ENCODE peak calls at places on chromosomes 11 and 22, in eight cellular contexts. U is GM06990; T is ovary; J is naive B cell; A is stimulated activated CD4-positive, alpha-beta T cell treated with anti-CD3 and anti-CD28 coated beads, Interleukin-4, amount 100 ng/mL, for 24 hours; L is nucleus accumbens; C is esophagus squamous epithelium; I is activated CD8-positive, alpha-beta memory T cell treated with anti-CD3 and anti-CD28 coated beads, Interleukin-2, amount 10 ng/mL, durations not matched to agents 7 days and 5 days. O is an unnamed sample.

GRCh38 chr11:32215157-32215556 is 124.3 kb downstream of the RCN1 start:
- DNase-seq in U (no peak), T (no peak), J (no peak), A (no peak), L (no peak), C (no peak), I (no peak), O (no peak)

GRCh38 chr11:9573775-9574555 is 495 bp downstream of the WEE1 start:
- DNase-seq in U (no peak), T (no peak), J (no peak), A (peak; percentile 16), L (no peak), C (no peak), I (peak; percentile 51), O (no peak)

GRCh38 chr11:65814131-65814959 is 19.4 kb upstream of the SNX32 start:
- DNase-seq in U (no peak), T (no peak), J (no peak), A (no peak), L (no peak), C (no peak), I (no peak), O (no peak)

GRCh38 chr22:45584121-45584570 is 81.5 kb downstream of the FBLN1 start:
- DNase-seq in U (no peak), T (no peak), J (no peak), A (no peak), L (no peak), C (no peak), I (no peak), O (no peak)

GRCh38 chr11:39541945-39542351 is 1917.5 kb downstream of the LRRC4C start:
- DNase-seq in U (no peak), T (no peak), J (no peak), A (no peak), L (no peak), C (no peak), I (no peak), O (no peak)

GRCh38 chr11:119315139-119316016 is 1.6 kb downstream of the MCAM start:
- DNase-seq in U (peak; percentile 55), T (no peak), J (peak; percentile 48), A (peak; percentile 48), L (no peak), C (no peak), I (no peak), O (no peak)

GRCh38 chr11:119921571-119921970 is 192.6 kb upstream of the NECTIN1 start:
- DNase-seq in U (no peak), T (no peak), J (no peak), A (no peak), L (no peak), C (no peak), I (no peak), O (no peak)

GRCh38 chr22:43014062-43014875 is 680 bp downstream of the PACSIN2 start:
- DNase-seq in U (peak; percentile 66), T (peak; percentile 32), J (peak; percentile 46), A (peak; percentile 23), L (no peak), C (no peak), I (peak; percentile 58), O (no peak)

GRCh38 chr11:75174781-75175370 is 24.0 kb downstream of the SLCO2B1 start:
- DNase-seq in U (no peak), T (peak; percentile 56), J (no peak), A (no peak), L (no peak), C (no peak), I (peak; percentile 78), O (no peak)

GRCh38 chr11:122642472-122642922 is 13.0 kb upstream of the UBASH3B start:
- DNase-seq in U (no peak), T (no peak), J (no peak), A (no peak), L (no peak), C (no peak), I (no peak), O (no peak)

GRCh38 chr22:40552070-40552469 is 84.4 kb downstream of the MRTFA start:
- DNase-seq in U (no peak), T (no peak), J (no peak), A (no peak), L (no peak), C (no peak), I (no peak), O (no peak)

GRCh38 chr22:25236417-25236816 is 17.0 kb downstream of the CRYBB2 start:
- DNase-seq in U (no peak), T (no peak), J (no peak), A (no peak), L (no peak), C (no peak), I (no peak), O (no peak)

GRCh38 chr11:12868315-12869073 is 140.6 kb upstream of the RASSF10 start:
- DNase-seq in U (no peak), T (no peak), J (no peak), A (no peak), L (no peak), C (no peak), I (no peak), O (no peak)

GRCh38 chr11:127056338-127056971 is 55.9 kb upstream of the KIRREL3 start:
- DNase-seq in U (no peak), T (no peak), J (no peak), A (no peak), L (no peak), C (no peak), I (no peak), O (no peak)

O was measured in NCI-H2107.